ENCODE peak calls at places on chromosomes 13 and 19, in five cellular contexts. R is AG10803; T is activated CD8-positive, alpha-beta memory T cell treated with anti-CD3 and anti-CD28 coated beads, Interleukin-2, amount 10 ng/mL, durations not matched to agents 7 days and 5 days; M is stimulated activated CD4-positive, alpha-beta T cell treated with anti-CD3 and anti-CD28 coated beads, TNF-alpha, amount 100 ng/mL, for 4 hours; F is CD4-positive, alpha-beta T cell. Y is an unnamed sample.

GRCh38 chr13:40668335-40668734 is 1.9 kb upstream of the FOXO1 start:
- DNase-seq in R (no peak), T (peak), M (no peak), F (peak), Y (no peak)

GRCh38 chr19:58037927-58038687 is 4.3 kb downstream of the ZSCAN1 start:
- DNase-seq in R (no peak), T (no peak), M (no peak), F (no peak), Y (no peak)

GRCh38 chr13:93959796-93960533 is 519.5 kb downstream of the DCT start:
- DNase-seq in R (no peak), T (no peak), M (no peak), F (no peak), Y (no peak)

GRCh38 chr13:80312967-80313366 is 28.0 kb downstream of the SPRY2 start:
- DNase-seq in R (no peak), T (no peak), M (no peak), F (no peak), Y (no peak)

GRCh38 chr13:93535256-93535655 is 308.6 kb downstream of the GPC6 start:
- DNase-seq in R (peak), T (no peak), M (no peak), F (no peak), Y (no peak)

GRCh38 chr13:109657395-109657794 is 129.0 kb downstream of the IRS2 start:
- DNase-seq in R (no peak), T (no peak), M (no peak), F (no peak), Y (no peak)

GRCh38 chr19:4038057-4038456 is 28.6 kb downstream of the ZBTB7A start:
- DNase-seq in R (no peak), T (no peak), M (no peak), F (no peak), Y (no peak)

GRCh38 chr13:42363941-42364612 is 92.1 kb downstream of the AKAP11 start:
- DNase-seq in R (no peak), T (no peak), M (no peak), F (no peak), Y (no peak)

GRCh38 chr19:16435238-16435911 is 36.4 kb downstream of the EPS15L1 start:
- DNase-seq in R (peak), T (no peak), M (no peak), F (no peak), Y (no peak)

GRCh38 chr19:21328402-21328801 is 808 bp downstream of the ZNF708 start:
- DNase-seq in R (no peak), T (no peak), M (no peak), F (no peak), Y (no peak)

GRCh38 chr19:45866400-45867176 is 2.5 kb downstream of the FOXA3 start:
- DNase-seq in R (no peak), T (no peak), M (no peak), F (no peak), Y (no peak)

GRCh38 chr19:39083983-39084731 is at the start of gene ACP7:
- DNase-seq in R (no peak), T (no peak), M (no peak), F (no peak), Y (no peak)

GRCh38 chr13:36998624-36999041 is 507 bp downstream of the ALG5 start:
- DNase-seq in R (peak), T (peak), M (peak), F (no peak), Y (no peak)

GRCh38 chr19:50252111-50252886 is 48.9 kb downstream of the MYH14 start:
- DNase-seq in R (no peak), T (no peak), M (peak), F (peak), Y (no peak)

GRCh38 chr13:107883561-107884175 is 331.7 kb downstream of the LIG4 start:
- DNase-seq in R (peak), T (no peak), M (no peak), F (no peak), Y (no peak)

GRCh38 chr13:40031031-40031430 is 375.6 kb downstream of the COG6 start:
- DNase-seq in R (peak), T (no peak), M (no peak), F (no peak), Y (no peak)

GRCh38 chr13:98606296-98606695 is 29.4 kb upstream of the STK24 start:
- DNase-seq in R (no peak), T (no peak), M (no peak), F (no peak), Y (no peak)

GRCh38 chr19:47707135-47707925 is 5.9 kb upstream of the EHD2 start:
- DNase-seq in R (peak), T (peak), M (peak), F (peak), Y (peak)

GRCh38 chr19:16678498-16678897 is 17.6 kb downstream of the TMEM38A start:
- DNase-seq in R (no peak), T (no peak), M (no peak), F (no peak), Y (no peak)

GRCh38 chr13:80783926-80784325 is 443.0 kb upstream of the SPRY2 start:
- DNase-seq in R (no peak), T (no peak), M (no peak), F (no peak), Y (no peak)

GRCh38 chr13:105778196-105778595 is 757.3 kb downstream of the EFNB2 start:
- DNase-seq in R (no peak), T (no peak), M (no peak), F (no peak), Y (no peak)

GRCh38 chr19:4979211-4979807 is 10.4 kb downstream of the KDM4B start:
- DNase-seq in R (no peak), T (no peak), M (no peak), F (no peak), Y (no peak)

GRCh38 chr19:5563008-5563431 is 4.7 kb downstream of the TINCR start:
- DNase-seq in R (no peak), T (no peak), M (no peak), F (no peak), Y (no peak)

GRCh38 chr13:101868585-101869469 is 416.4 kb downstream of the ITGBL1 start:
- DNase-seq in R (no peak), T (no peak), M (no peak), F (no peak), Y (no peak)

GRCh38 chr13:113650731-113651148 is 7.3 kb downstream of the ATP4B start:
- DNase-seq in R (no peak), T (no peak), M (no peak), F (no peak), Y (peak)

GRCh38 chr19:17243854-17244617 is 1.7 kb downstream of the NR2F6 start:
- DNase-seq in R (peak), T (no peak), M (no peak), F (no peak), Y (peak)

GRCh38 chr13:112905990-112906641 is 62.9 kb upstream of the MCF2L start:
- DNase-seq in R (no peak), T (no peak), M (no peak), F (no peak), Y (peak)

GRCh38 chr13:48126944-48127814 is 32.3 kb upstream of the MED4 start:
- DNase-seq in R (peak), T (peak), M (no peak), F (peak), Y (peak)

GRCh38 chr13:35857769-35858168 is 273.4 kb downstream of the DCLK1 start:
- DNase-seq in R (peak), T (no peak), M (no peak), F (no peak), Y (no peak)

GRCh38 chr19:48925240-48925843 is 8.2 kb upstream of the DHDH start:
- DNase-seq in R (peak), T (no peak), M (no peak), F (no peak), Y (no peak)

GRCh38 chr13:111954681-111955411 is 112.1 kb upstream of the SOX1 start:
- DNase-seq in R (no peak), T (peak), M (no peak), F (no peak), Y (peak)

GRCh38 chr19:49488046-49488862 is 846 bp downstream of the RPL13A start:
- DNase-seq in R (no peak), T (no peak), M (no peak), F (no peak), Y (no peak)

Y was measured in stomach.